ENCODE peak calls at places on chromosomes 16 and 17, in five cellular contexts. X is cardiac muscle cell; M is heart left ventricle; B is endodermal cell; N is CD8-positive, alpha-beta T cell. T is an unnamed sample. For H3K9me3 and H3K4me1, the result is how much of the 10 kb centered on the place peaks cover.

GRCh38 chr16:3842994-3843393 is 37.5 kb downstream of the CREBBP start:
- DNase-seq in X (no peak), M (no peak), B (no peak), N (no peak), T (no peak)

GRCh38 chr16:48384305-48384981 is 770 bp downstream of the SIAH1 start:
- DNase-seq in X (peak), M (peak), B (peak), N (no peak), T (peak)

GRCh38 chr17:7476951-7477350 is 2.5 kb downstream of the ZBTB4 start:
- DNase-seq in X (no peak), M (no peak), B (no peak), N (no peak), T (no peak)

GRCh38 chr16:86961133-86961720 is 356.0 kb downstream of the C16orf95 start:
- DNase-seq in X (no peak), M (no peak), B (no peak), N (no peak), T (no peak)

GRCh38 chr17:81536299-81537290 is 8.4 kb downstream of the FSCN2 start:
- DNase-seq in X (no peak), M (no peak), B (no peak), N (no peak), T (no peak)

GRCh38 chr16:88306860-88307545 is 75.8 kb upstream of the ZNF469 start:
- DNase-seq in X (no peak), M (no peak), B (no peak), N (no peak), T (no peak)

GRCh38 chr16:88772871-88773811 is 11.9 kb downstream of the PIEZO1 start:
- DNase-seq in X (peak), M (no peak), B (no peak), N (no peak), T (no peak)

GRCh38 chr17:60086822-60087591 is 8.3 kb upstream of the HEATR6 start:
- DNase-seq in X (no peak), M (no peak), B (no peak), N (no peak), T (no peak)

GRCh38 chr17:42706732-42707131 is 24.4 kb downstream of the CNTNAP1 start:
- DNase-seq in X (no peak), M (no peak), B (no peak), N (no peak), T (no peak)

GRCh38 chr17:79855331-79856124 is 16.3 kb upstream of the CBX4 start:
- DNase-seq in X (no peak), M (peak), B (no peak), N (no peak), T (no peak)

GRCh38 chr17:79859676-79860615 is 20.7 kb upstream of the CBX4 start:
- DNase-seq in X (no peak), M (peak), B (peak), N (no peak), T (no peak)

GRCh38 chr17:79852748-79853147 is 13.5 kb upstream of the CBX4 start:
- DNase-seq in X (no peak), M (no peak), B (no peak), N (no peak), T (no peak)

GRCh38 chr17:79854080-79854861 is 15.0 kb upstream of the CBX4 start:
- DNase-seq in X (no peak), M (peak), B (no peak), N (no peak), T (no peak)

DNA sequence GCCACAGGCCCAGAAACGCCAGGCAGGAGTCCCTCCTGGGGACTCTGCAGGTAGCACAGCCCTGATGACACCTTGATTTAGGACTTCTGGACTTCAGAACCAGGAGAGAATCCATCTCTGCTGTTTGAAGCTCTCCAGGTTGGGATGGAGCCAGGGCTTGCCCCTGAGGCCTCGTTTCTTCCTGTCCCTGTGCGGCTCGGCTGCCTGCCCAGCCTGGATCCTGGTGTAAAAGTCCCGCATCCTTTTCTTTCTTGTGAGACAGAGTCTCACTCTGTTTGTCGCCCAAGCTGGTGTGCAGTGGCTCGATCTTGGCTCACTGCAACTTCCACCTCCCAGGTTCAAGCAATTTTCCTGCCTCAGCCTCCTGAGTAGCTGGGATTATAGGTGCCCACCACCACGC is 17.9 kb upstream of the CBX4 start:
- DNase-seq in X (no peak), M (peak), B (no peak), N (no peak), T (no peak)
- H3K9me3 ChIP-seq in X (under half), M (under half), B (under half), N (under half), T (under half)

DNA sequence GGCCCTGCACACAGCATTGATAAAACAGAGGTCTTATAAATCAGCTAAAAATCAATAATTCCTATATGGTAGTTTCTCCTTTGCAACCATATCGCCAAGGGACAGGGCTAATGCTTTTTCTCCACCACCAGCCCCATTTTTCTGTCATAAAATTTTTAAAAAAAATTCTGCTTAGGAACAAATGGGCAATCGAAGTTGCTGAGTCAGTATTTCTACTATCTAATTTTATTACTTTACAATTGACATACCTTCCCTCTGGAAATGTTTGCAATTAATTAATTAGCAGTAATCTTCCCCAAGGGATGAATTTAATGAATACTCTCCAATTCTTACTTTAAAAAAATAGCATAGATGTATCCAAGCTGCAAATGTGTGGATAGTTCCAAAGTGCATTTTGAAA is 1.7 kb upstream of the IRX6 start:
- DNase-seq in X (no peak), M (no peak), B (no peak), N (no peak), T (no peak)
- H3K4me1 ChIP-seq in X (under half), M (under half), B (under half), N (under half), T (under half)

GRCh38 chr16:71449020-71449419 is 7.2 kb upstream of the TLE7 start:
- DNase-seq in X (no peak), M (no peak), B (no peak), N (no peak), T (no peak)
- H3K9me3 ChIP-seq in X (under half), M (half or more), B (half or more), N (under half), T (half or more)

DNA sequence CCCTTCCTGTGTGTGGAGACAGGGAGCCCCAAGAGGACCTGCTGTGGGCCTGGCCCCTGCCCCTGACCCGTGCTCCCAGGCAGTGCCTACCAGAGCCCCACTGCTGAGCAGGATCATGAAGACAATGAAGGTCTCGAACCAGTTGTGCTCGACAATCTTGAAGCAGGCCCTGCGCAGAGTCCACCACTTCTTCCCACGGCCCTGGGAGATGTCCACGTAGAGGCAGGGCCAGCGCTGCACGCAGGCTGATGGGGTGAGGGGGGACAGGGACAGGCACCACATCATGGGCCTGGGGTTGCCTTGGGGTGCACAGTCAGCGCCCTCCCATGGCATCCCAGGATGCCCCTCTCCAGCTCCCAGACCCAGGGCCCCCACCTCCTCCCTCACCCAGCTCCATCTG is 16.4 kb upstream of the CD79B start:
- DNase-seq in X (no peak), M (no peak), B (no peak), N (no peak), T (no peak)
- H3K4me1 ChIP-seq in X (under half), M (under half), B (under half), N (under half), T (under half)

GRCh38 chr16:35585411-35585810 is 2126.0 kb downstream of the TP53TG3F start:
- DNase-seq in X (no peak), M (no peak), B (no peak), N (no peak), T (no peak)
- H3K9me3 ChIP-seq in X (under half), M (under half), B (half or more), N (under half), T (under half)

GRCh38 chr16:25828510-25828909 is 136.8 kb downstream of the HS3ST4 start:
- DNase-seq in X (no peak), M (no peak), B (no peak), N (no peak), T (no peak)
- H3K4me1 ChIP-seq in X (under half), M (under half), B (under half), N (under half), T (under half)

T was measured in right atrium auricular region.